ENCODE peak calls at places on chromosomes 6 and 20, in five cellular contexts. T, X, J, O and C are unnamed samples. For H3K9me3, the result is how much of the 10 kb centered on the place peaks cover.

GRCh38 chr6:106104476-106104875 is 18.3 kb downstream of the PRDM1 start:
- DNase-seq in T (no peak), X (no peak), J (no peak), O (no peak), C (no peak)

GRCh38 chr6:16388488-16388887 is 150.1 kb downstream of the GMPR start:
- DNase-seq in T (no peak), X (no peak), J (no peak), O (no peak), C (no peak)

GRCh38 chr6:68777956-68778355 is 142.9 kb downstream of the ADGRB3 start:
- DNase-seq in T (no peak), X (no peak), J (peak), O (no peak), C (no peak)

GRCh38 chr6:75275067-75275466 is 9.5 kb downstream of the TMEM30A start:
- DNase-seq in T (no peak), X (no peak), J (no peak), O (no peak), C (no peak)

GRCh38 chr6:139605350-139605749 is 230.9 kb upstream of the CITED2 start:
- DNase-seq in T (no peak), X (no peak), J (no peak), O (no peak), C (no peak)

GRCh38 chr6:37173573-37174195 is 3.7 kb downstream of the PIM1 start:
- DNase-seq in T (no peak), X (peak), J (no peak), O (no peak), C (no peak)

GRCh38 chr6:133741375-133741861 is 147.5 kb upstream of the TCF21 start:
- DNase-seq in T (no peak), X (no peak), J (no peak), O (no peak), C (peak)

GRCh38 chr6:111748247-111748647 is 125.0 kb downstream of the FYN start:
- DNase-seq in T (no peak), X (peak), J (no peak), O (no peak), C (no peak)

GRCh38 chr6:29947292-29947980 is 5.1 kb downstream of the HLA-A start:
- DNase-seq in T (no peak), X (no peak), J (no peak), O (no peak), C (no peak)

GRCh38 chr6:49336514-49337131 is 126.4 kb downstream of the MMUT start:
- DNase-seq in T (no peak), X (no peak), J (no peak), O (no peak), C (no peak)

GRCh38 chr20:3167738-3168078 is 5.6 kb downstream of the LZTS3 start:
- DNase-seq in T (no peak), X (no peak), J (no peak), O (no peak), C (no peak)

GRCh38 chr20:8066662-8067061 is 47.1 kb upstream of the TMX4 start:
- DNase-seq in T (no peak), X (no peak), J (no peak), O (no peak), C (no peak)

GRCh38 chr6:35719407-35719829 is 17.4 kb upstream of the ARMC12 start:
- DNase-seq in T (no peak), X (no peak), J (no peak), O (no peak), C (no peak)

GRCh38 chr6:15907914-15908518 is 220.9 kb upstream of the MYLIP start:
- DNase-seq in T (no peak), X (no peak), J (peak), O (no peak), C (no peak)

GRCh38 chr20:21453676-21454075 is 56.4 kb upstream of the NKX2-4 start:
- DNase-seq in T (no peak), X (no peak), J (no peak), O (no peak), C (no peak)

GRCh38 chr6:163579111-163579879 is 164.8 kb downstream of the QKI start:
- DNase-seq in T (peak), X (peak), J (no peak), O (no peak), C (peak)

GRCh38 chr6:125584468-125584939 is 164.9 kb upstream of the HEY2 start:
- DNase-seq in T (peak), X (peak), J (no peak), O (peak), C (peak)

GRCh38 chr6:136113736-136114173 is 136.4 kb downstream of the MTFR2 start:
- DNase-seq in T (no peak), X (peak), J (peak), O (peak), C (peak)

GRCh38 chr6:125944434-125944816 is 12.1 kb upstream of the HINT3 start:
- DNase-seq in T (peak), X (no peak), J (no peak), O (peak), C (no peak)

GRCh38 chr6:102944475-102944874 is 1551.0 kb downstream of the GRIK2 start:
- DNase-seq in T (no peak), X (no peak), J (no peak), O (no peak), C (no peak)

GRCh38 chr6:9200712-9201111 is 765.4 kb upstream of the SLC35B3 start:
- DNase-seq in T (no peak), X (no peak), J (no peak), O (no peak), C (no peak)

GRCh38 chr6:142378138-142378875 is 76.5 kb downstream of the ADGRG6 start:
- DNase-seq in T (no peak), X (no peak), J (no peak), O (no peak), C (no peak)

GRCh38 chr6:96626749-96627353 is 63.9 kb downstream of the FHL5 start:
- DNase-seq in T (no peak), X (no peak), J (peak), O (no peak), C (no peak)
- TF ChIP-seq CTCF in T (peak), X (peak), J (peak), O (peak), C (peak)

DNA sequence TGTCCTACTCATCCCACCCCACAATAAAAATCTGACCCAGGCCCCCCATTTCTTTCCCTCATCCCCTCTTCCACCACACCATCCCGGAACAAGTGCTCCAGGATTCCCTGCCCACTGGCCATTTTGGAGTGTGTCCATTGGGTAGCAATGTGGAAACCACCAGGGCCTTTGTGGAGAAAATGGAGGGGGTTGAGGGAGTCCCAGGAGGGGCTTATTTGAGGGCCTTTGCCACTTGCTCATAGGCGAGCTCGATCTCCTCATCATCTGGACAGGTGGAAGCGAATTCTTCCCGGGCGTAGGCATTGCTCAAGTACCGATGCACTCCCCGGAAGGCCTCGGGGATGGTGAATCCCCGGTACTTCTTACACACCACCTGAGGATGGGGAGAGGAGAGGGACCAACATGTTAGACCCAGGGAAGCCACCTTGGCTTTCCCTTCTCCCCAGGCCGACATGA is 1.6 kb upstream of the DDAH2 start:
- DNase-seq in T (no peak), X (peak), J (no peak), O (no peak), C (no peak)
- H3K4me3 ChIP-seq in T (peak), X (peak), J (peak), O (peak), C (no peak)

GRCh38 chr20:29687438-29687837 is 1570.0 kb upstream of the DEFB115 start:
- DNase-seq in T (no peak), X (no peak), J (no peak), O (no peak), C (no peak)
- H3K9me3 ChIP-seq in T (under half), X (under half), J (under half), O (under half), C (under half)

GRCh38 chr6:161361529-161361928 is 87.7 kb upstream of the AGPAT4 start:
- DNase-seq in T (no peak), X (no peak), J (no peak), O (no peak), C (no peak)
- TF ChIP-seq CTCF in T (no peak), X (no peak), J (no peak), O (no peak), C (no peak)